ENCODE peak calls at places on chromosome 4, in eight cellular contexts. K is AG09309, I is lower leg skin, V is GM23248, E is kidney epithelial cell, X is upper lobe of right lung, D is PC-3, Z is heart left ventricle. O is an unnamed sample.
A peak's percentile ranks its signal among the peaks of the same experiment; 100 is the strongest.

GRCh38 chr4:173666-174314 is 49.5 kb downstream of the ZNF718 start:
- DNase-seq in X (no peak), D (no peak), Z (no peak), E (no peak), V (no peak), I (no peak), K (no peak), O (no peak)

GRCh38 chr4:47566975-47567374 is 81.9 kb downstream of the ATP10D start:
- DNase-seq in X (no peak), E (no peak), I (no peak), D (no peak), K (no peak), V (no peak), Z (no peak), O (no peak)

GRCh38 chr4:53778122-53778521 is 186.8 kb upstream of the LNX1 start:
- DNase-seq in Z (no peak), D (no peak), I (no peak), X (no peak), V (no peak), K (no peak), E (no peak), O (no peak)

GRCh38 chr4:3701271-3702083 is 64.7 kb upstream of the ADRA2C start:
- DNase-seq in V (no peak), I (no peak), K (no peak), E (no peak), D (no peak), Z (no peak), X (peak; percentile 55), O (no peak)

GRCh38 chr4:73976716-73977115 is 5.1 kb downstream of the PF4 start:
- DNase-seq in I (no peak), Z (no peak), X (no peak), E (no peak), D (no peak), K (no peak), V (no peak), O (no peak)

GRCh38 chr4:32429151-32429550 is 1709.0 kb downstream of the PCDH7 start:
- DNase-seq in X (no peak), V (no peak), E (no peak), D (no peak), I (no peak), Z (no peak), K (no peak), O (no peak)

GRCh38 chr4:106454581-106454980 is 86.0 kb upstream of the GIMD1 start:
- DNase-seq in E (no peak), D (no peak), K (no peak), X (no peak), V (no peak), Z (no peak), I (no peak), O (no peak)

GRCh38 chr4:93830090-93830818 is 1.7 kb downstream of the ATOH1 start:
- DNase-seq in D (no peak), X (no peak), Z (no peak), I (no peak), V (no peak), E (no peak), K (no peak), O (no peak)

GRCh38 chr4:16916719-16917337 is 18.4 kb upstream of the LDB2 start:
- DNase-seq in V (peak; percentile 25), Z (peak; percentile 46), K (no peak), I (no peak), D (peak; percentile 79), X (no peak), E (no peak), O (no peak)

GRCh38 chr4:21752616-21753015 is 196.0 kb downstream of the KCNIP4 start:
- DNase-seq in D (no peak), X (no peak), I (no peak), E (no peak), K (no peak), V (no peak), Z (no peak), O (no peak)

GRCh38 chr4:88275949-88276515 is 8.3 kb downstream of the PPM1K start:
- DNase-seq in K (no peak), Z (no peak), D (peak; percentile 11), V (no peak), E (no peak), I (no peak), X (no peak), O (no peak)

GRCh38 chr4:47287735-47288134 is 175.8 kb downstream of the COMMD8 start:
- DNase-seq in V (peak; percentile 3), D (peak; percentile 5), Z (no peak), I (no peak), E (peak; percentile 23), X (no peak), K (peak; percentile 42), O (peak; percentile 41)

GRCh38 chr4:95510145-95510544 is 38.6 kb downstream of the UNC5C start:
- DNase-seq in D (peak; percentile 36), X (no peak), Z (no peak), V (peak; percentile 39), I (no peak), E (no peak), K (no peak), O (no peak)

GRCh38 chr4:26334366-26334765 is 13.6 kb downstream of the RBPJ start:
- DNase-seq in X (no peak), V (no peak), E (no peak), Z (no peak), K (no peak), D (no peak), I (no peak), O (no peak)

DNA sequence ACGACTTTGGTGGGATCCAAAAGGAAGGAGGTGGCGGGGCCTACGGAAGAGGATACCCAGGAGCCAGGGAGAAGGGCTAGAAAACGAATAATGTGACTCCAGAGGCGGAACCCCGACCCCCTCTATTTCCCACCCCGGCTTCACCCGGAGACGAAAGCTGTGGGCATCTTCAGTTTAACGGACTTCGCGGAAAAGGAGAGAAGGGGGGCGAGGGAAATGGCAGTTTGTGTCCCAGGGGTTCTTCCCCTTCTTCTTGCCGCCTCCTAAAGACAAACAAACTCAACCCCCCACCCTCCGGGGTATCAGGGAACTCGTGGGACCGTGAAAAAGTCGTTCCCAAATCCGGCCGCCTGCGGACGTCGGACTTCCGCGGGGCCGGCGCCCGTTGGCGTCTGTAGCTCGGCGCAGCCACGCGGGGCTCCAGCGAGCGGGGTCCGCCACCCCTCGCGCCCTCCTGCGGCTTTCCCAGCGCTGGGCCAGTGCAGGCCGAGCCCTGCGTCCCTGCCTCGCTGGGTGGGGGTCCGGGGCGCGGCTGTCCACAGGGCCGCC is 3.6 kb upstream of the LEF1 start:
- DNase-seq in I (no peak), K (no peak), X (peak; percentile 67), E (no peak), D (no peak), Z (no peak), V (peak; percentile 18), O (no peak)
- H3K4me3 ChIP-seq in I (peak overlapping the region; percentile 30), K (no peak overlapping the region), X (peak overlapping the region; percentile 68), E (peak overlapping the region; percentile 42), D (peak overlapping the region; percentile 66), Z (peak overlapping the region; percentile 59), V (no peak overlapping the region), O (peak overlapping the region; percentile 52)

DNA sequence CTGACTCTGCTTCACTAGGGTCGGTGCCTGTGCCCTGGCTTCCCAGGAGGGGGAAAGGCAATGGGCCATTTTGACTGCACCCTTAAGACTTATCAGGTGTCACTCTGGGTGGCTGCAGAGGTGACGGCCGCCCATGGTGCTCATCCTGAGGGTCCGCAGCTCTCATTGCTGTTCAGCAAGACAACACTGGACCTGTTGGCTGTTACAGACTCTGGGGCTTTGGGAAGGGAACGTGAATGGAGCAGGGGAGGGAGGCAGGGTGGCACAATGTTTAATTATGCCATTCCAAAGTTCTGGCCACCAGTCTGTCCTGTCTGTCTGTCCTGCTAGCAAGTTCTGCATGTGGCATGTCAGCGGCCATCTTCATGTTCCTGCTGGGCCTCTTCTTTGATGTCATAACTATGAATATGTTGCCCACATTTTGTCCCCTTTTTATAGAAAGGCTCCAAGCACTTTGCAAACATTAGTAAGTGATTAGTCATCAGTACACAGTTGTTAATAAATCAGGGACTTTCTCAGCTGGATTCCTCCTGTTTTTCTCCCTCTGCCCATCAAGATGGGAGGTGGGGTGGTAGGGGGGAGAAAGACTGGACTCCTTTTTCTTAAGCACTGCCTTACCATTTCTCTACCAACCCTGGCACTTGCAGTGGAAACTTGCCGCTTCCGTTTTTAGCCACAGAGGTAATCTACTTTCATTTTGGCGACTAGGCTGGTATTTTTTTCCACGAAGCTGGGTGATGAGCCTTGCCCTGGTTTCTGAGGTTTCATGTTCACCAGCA is 88.7 kb upstream of the TRIM2 start:
- DNase-seq in V (peak; percentile 83), Z (peak; percentile 41), D (peak; percentile 91), I (peak; percentile 74), X (no peak), K (peak; percentile 46), E (peak; percentile 74), O (peak; percentile 67)
- H3K4me3 ChIP-seq in V (peak overlapping the region; percentile 73), Z (no peak overlapping the region), D (peak overlapping the region; percentile 54), I (no peak overlapping the region), X (peak overlapping the region; percentile 30), K (peak overlapping the region; percentile 33), E (no peak overlapping the region), O (no peak overlapping the region)

GRCh38 chr4:160498211-160498610 is 1395.3 kb downstream of the RAPGEF2 start:
- DNase-seq in V (no peak), K (no peak), X (no peak), Z (no peak), I (no peak), D (no peak), E (no peak), O (no peak)

GRCh38 chr4:160495356-160495755 is 1392.5 kb downstream of the RAPGEF2 start:
- DNase-seq in K (no peak), E (no peak), X (no peak), I (no peak), Z (no peak), D (no peak), V (no peak), O (no peak)

GRCh38 chr4:160492181-160492580 is 1389.3 kb downstream of the RAPGEF2 start:
- DNase-seq in E (no peak), D (no peak), X (no peak), I (no peak), Z (no peak), K (no peak), V (no peak), O (no peak)

GRCh38 chr4:160493206-160493605 is 1390.3 kb downstream of the RAPGEF2 start:
- DNase-seq in I (no peak), E (no peak), Z (no peak), D (no peak), V (no peak), X (no peak), K (no peak), O (no peak)
- H3K4me3 ChIP-seq in I (no peak overlapping the region), E (no peak overlapping the region), Z (no peak overlapping the region), D (no peak overlapping the region), V (no peak overlapping the region), X (no peak overlapping the region), K (no peak overlapping the region), O (no peak overlapping the region)

GRCh38 chr4:153759407-153760226 is at the start of gene RNF175:
- DNase-seq in X (no peak), V (peak; percentile 31), D (no peak), E (no peak), I (no peak), K (no peak), Z (no peak), O (no peak)

GRCh38 chr4:153755186-153755585 is 4.6 kb downstream of the RNF175 start:
- DNase-seq in Z (no peak), I (no peak), E (no peak), D (no peak), K (no peak), X (no peak), V (no peak), O (no peak)

GRCh38 chr4:153758136-153758535 is 1.7 kb downstream of the RNF175 start:
- DNase-seq in K (no peak), Z (no peak), I (no peak), V (no peak), E (no peak), X (no peak), D (no peak), O (no peak)

GRCh38 chr4:153757407-153757806 is 2.4 kb downstream of the RNF175 start:
- DNase-seq in Z (no peak), I (no peak), X (no peak), V (no peak), D (peak; percentile 30), K (no peak), E (peak; percentile 43), O (no peak)

GRCh38 chr4:153758688-153759406 is 977 bp downstream of the RNF175 start:
- DNase-seq in Z (no peak), D (no peak), V (peak; percentile 14), I (no peak), K (no peak), X (no peak), E (no peak), O (no peak)
- H3K4me3 ChIP-seq in Z (peak overlapping the region; percentile 50), D (no peak overlapping the region), V (peak overlapping the region; percentile 68), I (peak overlapping the region; percentile 28), K (peak overlapping the region; percentile 31), X (no peak overlapping the region), E (peak overlapping the region; percentile 45), O (peak overlapping the region; percentile 51)

O was measured in skeletal muscle cell.